ENCODE peak calls at places on chromosomes 6 and 20, in nine cellular contexts. N, W, J, H, U, G, L, T and P are unnamed samples.

GRCh38 chr6:117817499-117817898 is 89.6 kb upstream of the SLC35F1 start:
- DNase-seq in N (no peak), W (no peak), J (no peak), H (no peak), U (no peak), G (no peak), L (no peak), T (no peak), P (no peak)

GRCh38 chr6:138248011-138248410 is 29.7 kb upstream of the PBOV1 start:
- DNase-seq in N (no peak), W (no peak), J (no peak), H (no peak), U (no peak), G (no peak), L (no peak), T (no peak), P (no peak)

GRCh38 chr6:166728884-166729530 is 102.0 kb upstream of the RPS6KA2 start:
- DNase-seq in N (no peak), W (no peak), J (no peak), H (no peak), U (no peak), G (no peak), L (no peak), T (no peak), P (no peak)

GRCh38 chr6:89941031-89941775 is 46.9 kb downstream of the GJA10 start:
- DNase-seq in N (no peak), W (no peak), J (no peak), H (peak; percentile 21), U (no peak), G (no peak), L (no peak), T (no peak), P (no peak)

GRCh38 chr6:147508871-147509608 is 550 bp downstream of the SAMD5 start:
- DNase-seq in N (no peak), W (no peak), J (no peak), H (no peak), U (no peak), G (peak; percentile 31), L (no peak), T (peak; percentile 17), P (peak; percentile 41)

GRCh38 chr6:31541059-31541657 is 645 bp downstream of the DDX39B start:
- DNase-seq in N (no peak), W (peak; percentile 84), J (peak; percentile 46), H (no peak), U (peak; percentile 51), G (peak; percentile 52), L (peak; percentile 20), T (peak; percentile 41), P (no peak)

GRCh38 chr6:43951756-43952675 is 175.2 kb downstream of the MRPL14 start:
- DNase-seq in N (no peak), W (no peak), J (no peak), H (no peak), U (no peak), G (no peak), L (no peak), T (no peak), P (no peak)

GRCh38 chr6:1372690-1373089 is 16.7 kb upstream of the FOXF2 start:
- DNase-seq in N (no peak), W (no peak), J (no peak), H (no peak), U (no peak), G (no peak), L (no peak), T (no peak), P (no peak)

GRCh38 chr6:2173203-2173961 is 72.0 kb downstream of the GMDS start:
- DNase-seq in N (no peak), W (no peak), J (no peak), H (no peak), U (no peak), G (peak; percentile 45), L (no peak), T (no peak), P (no peak)

GRCh38 chr20:58718729-58719128 is 26.1 kb downstream of the NPEPL1 start:
- DNase-seq in N (no peak), W (no peak), J (no peak), H (no peak), U (no peak), G (no peak), L (no peak), T (no peak), P (no peak)

GRCh38 chr6:94121094-94121493 is 701.7 kb upstream of the EPHA7 start:
- DNase-seq in N (no peak), W (no peak), J (no peak), H (no peak), U (no peak), G (no peak), L (no peak), T (no peak), P (no peak)

GRCh38 chr20:32570401-32571190 is 14.5 kb downstream of the NOL4L start:
- DNase-seq in N (no peak), W (no peak), J (no peak), H (no peak), U (no peak), G (no peak), L (no peak), T (no peak), P (no peak)

GRCh38 chr6:156102129-156102528 is 646.5 kb upstream of the NOX3 start:
- DNase-seq in N (no peak), W (no peak), J (no peak), H (no peak), U (no peak), G (no peak), L (no peak), T (no peak), P (no peak)

GRCh38 chr20:9397928-9398327 is 116.5 kb upstream of the LAMP5 start:
- DNase-seq in N (peak; percentile 91), W (no peak), J (no peak), H (no peak), U (no peak), G (no peak), L (no peak), T (peak; percentile 22), P (no peak)